ENCODE peak calls at places on chromosomes 11 and 22, in eight cellular contexts. R, C, E, B, Y, A, F and L are unnamed samples.

GRCh38 chr11:71252782-71253730 is 679 bp upstream of the SHANK2 start:
- DNase-seq in B (no peak), R (no peak), C (no peak), Y (peak; percentile 68), E (peak; percentile 48), A (no peak), F (no peak), L (no peak)

GRCh38 chr11:59810189-59810910 is at the start of gene MRPL16:
- DNase-seq in E (peak; percentile 92), Y (peak; percentile 85), C (peak; percentile 83), R (peak; percentile 87), F (peak; percentile 85), A (peak; percentile 94), B (peak; percentile 72), L (peak; percentile 72)

GRCh38 chr11:134349802-134350355 is 18.1 kb downstream of the GLB1L2 start:
- DNase-seq in E (no peak), Y (no peak), A (peak; percentile 68), C (no peak), R (no peak), B (no peak), F (no peak), L (no peak)

GRCh38 chr22:20843501-20843900 is 15.1 kb downstream of the PI4KA start:
- DNase-seq in B (no peak), A (no peak), R (no peak), C (no peak), E (no peak), Y (no peak), F (no peak), L (no peak)

GRCh38 chr11:34266090-34266912 is 91.5 kb downstream of the ABTB2 start:
- DNase-seq in Y (peak; percentile 95), B (peak; percentile 69), F (peak; percentile 91), E (no peak), A (no peak), C (no peak), R (peak; percentile 67), L (peak; percentile 32)

GRCh38 chr11:15941206-15941770 is 415.1 kb downstream of the SOX6 start:
- DNase-seq in A (no peak), F (no peak), B (no peak), E (no peak), C (peak; percentile 30), Y (no peak), R (peak; percentile 27), L (no peak)

GRCh38 chr11:820655-821512 is 2.2 kb downstream of the PNPLA2 start:
- DNase-seq in B (peak; percentile 67), Y (peak; percentile 56), R (no peak), E (no peak), C (peak; percentile 90), A (no peak), F (no peak), L (peak; percentile 98)

GRCh38 chr22:33570110-33570509 is 350.2 kb downstream of the LARGE1 start:
- DNase-seq in B (no peak), R (no peak), C (no peak), Y (no peak), E (no peak), A (no peak), F (no peak), L (no peak)

GRCh38 chr11:69091638-69092165 is 43.0 kb downstream of the TPCN2 start:
- DNase-seq in A (no peak), F (no peak), E (no peak), C (no peak), R (no peak), B (no peak), Y (no peak), L (no peak)

GRCh38 chr22:44928064-44928463 is 81.7 kb downstream of the PHF21B start:
- DNase-seq in B (no peak), Y (no peak), F (no peak), E (no peak), C (no peak), A (no peak), R (no peak), L (no peak)

GRCh38 chr11:118314985-118315384 is 10.5 kb downstream of the CD3E start:
- DNase-seq in Y (no peak), A (no peak), F (no peak), C (no peak), R (no peak), E (no peak), B (no peak), L (no peak)

GRCh38 chr11:125494987-125495725 is 909 bp downstream of the FEZ1 start:
- DNase-seq in E (no peak), B (peak; percentile 28), Y (peak; percentile 31), A (no peak), F (peak; percentile 35), C (peak; percentile 28), R (peak; percentile 53), L (no peak)

GRCh38 chr11:68412593-68413475 is 47.7 kb upstream of the PPP6R3 start:
- DNase-seq in E (no peak), A (no peak), R (no peak), B (no peak), C (no peak), Y (peak; percentile 11), F (peak; percentile 57), L (no peak)

DNA sequence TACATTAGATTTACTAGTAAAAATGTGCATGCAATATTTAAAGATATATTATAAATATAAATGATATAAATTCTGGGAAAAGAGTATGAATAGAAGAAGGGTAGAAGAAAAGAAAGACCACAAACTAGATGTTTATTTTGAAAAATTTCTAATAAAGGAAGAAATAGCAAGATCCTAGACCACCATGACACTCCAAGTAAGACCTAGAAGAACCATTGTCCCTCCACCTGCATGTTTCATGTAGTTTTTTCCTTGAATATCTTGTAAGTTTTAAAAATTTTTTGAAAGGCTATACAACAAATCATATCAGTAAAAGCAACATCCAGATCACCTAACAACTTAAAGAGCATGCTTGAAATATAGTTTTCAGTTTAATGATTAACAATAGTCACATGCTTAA is 46.8 kb downstream of the ARHGAP32 start:
- DNase-seq in B (no peak), Y (no peak), F (no peak), A (no peak), C (no peak), R (no peak), E (no peak), L (no peak)
- TF ChIP-seq POLR2A in B (no peak), Y (no peak), F (no peak), A (no peak), C (no peak), R (no peak), E (no peak), L (no peak)

GRCh38 chr22:36463783-36464184 is 17.7 kb downstream of the TXN2 start:
- DNase-seq in F (peak; percentile 74), Y (no peak), E (no peak), B (no peak), A (no peak), R (no peak), C (no peak), L (no peak)
- TF ChIP-seq POLR2A in F (no peak), Y (no peak), E (no peak), B (no peak), A (no peak), R (no peak), C (no peak), L (no peak)

DNA sequence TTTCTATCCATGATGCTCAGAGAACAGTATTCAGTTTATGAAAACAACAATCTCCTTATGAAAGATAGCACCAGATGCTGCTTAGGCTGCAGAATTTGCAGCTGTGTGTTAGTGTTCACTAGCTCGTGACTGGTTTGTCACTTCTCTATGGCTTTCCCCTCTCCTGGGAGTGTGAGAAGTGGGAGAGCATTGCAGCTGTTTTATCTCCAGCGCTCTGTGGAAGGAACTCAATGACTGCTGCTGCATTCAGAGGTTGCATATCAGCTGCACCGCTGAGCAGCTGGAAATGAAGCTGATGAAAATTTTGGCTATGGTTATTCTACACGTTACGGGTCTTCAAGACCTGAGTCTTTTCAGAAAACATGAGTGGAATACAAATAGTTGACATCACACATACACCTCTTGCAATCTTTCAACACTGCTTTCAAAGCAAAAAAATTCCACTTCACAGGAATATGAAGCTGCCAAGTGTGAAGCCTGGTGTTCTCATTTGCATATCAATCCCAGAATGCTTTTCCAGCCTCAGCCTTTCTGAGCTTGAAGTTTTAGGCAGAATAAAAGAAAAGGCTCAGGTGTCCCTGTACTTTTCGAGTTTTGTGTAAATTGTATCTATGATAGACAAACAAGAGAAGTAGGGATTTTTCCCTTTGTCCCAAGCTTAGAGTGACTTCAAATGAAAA is 149.3 kb upstream of the DDI1 start:
- DNase-seq in F (no peak), R (no peak), E (no peak), A (no peak), C (no peak), Y (no peak), B (no peak), L (no peak)
- TF ChIP-seq POLR2A in F (no peak), R (no peak), E (no peak), A (no peak), C (no peak), Y (no peak), B (no peak), L (no peak)

GRCh38 chr11:47177229-47177845 is 658 bp upstream of the ARFGAP2 start:
- DNase-seq in B (peak; percentile 76), R (peak; percentile 72), F (peak; percentile 75), A (no peak), Y (peak; percentile 74), C (peak; percentile 69), E (peak; percentile 69), L (peak; percentile 77)
- TF ChIP-seq POLR2A in B (no peak), R (no peak), F (no peak), A (no peak), Y (no peak), C (peak; percentile 44), E (no peak), L (no peak)